ENCODE peak calls at places on chromosomes 2 and 18, in eight cellular contexts. L is cardiac fibroblast, I is IMR-90, E is fibroblast of pulmonary artery, M is astrocyte of the cerebellum, Q is B cell, Z is thoracic aorta, S is AG04450. G is an unnamed sample.

GRCh38 chr2:189149981-189150380 is 29.6 kb downstream of the COL5A2 start:
- DNase-seq in L (peak; percentile 68), I (peak; percentile 65), E (peak; percentile 57), M (peak; percentile 57), Q (no peak), Z (no peak), S (no peak), G (no peak)

GRCh38 chr2:240259201-240259923 is 118.9 kb upstream of the OTOS start:
- DNase-seq in L (peak; percentile 90), I (no peak), E (peak; percentile 67), M (no peak), Q (no peak), Z (peak; percentile 80), S (no peak), G (no peak)

GRCh38 chr18:49285627-49286026 is 174.8 kb downstream of the DYM start:
- DNase-seq in L (no peak), I (no peak), E (no peak), M (no peak), Q (no peak), Z (no peak), S (no peak), G (no peak)

GRCh38 chr2:60957643-60958042 is 59.9 kb upstream of the PEX13 start:
- DNase-seq in L (no peak), I (no peak), E (peak; percentile 13), M (no peak), Q (no peak), Z (no peak), S (no peak), G (no peak)

GRCh38 chr2:98793275-98793674 is 62.3 kb upstream of the MGAT4A start:
- DNase-seq in L (no peak), I (no peak), E (no peak), M (no peak), Q (no peak), Z (no peak), S (no peak), G (no peak)

GRCh38 chr18:5284808-5285207 is 10.7 kb downstream of the ZBTB14 start:
- DNase-seq in L (peak; percentile 27), I (peak; percentile 18), E (peak; percentile 33), M (no peak), Q (no peak), Z (no peak), S (no peak), G (no peak)

GRCh38 chr2:28544915-28545589 is 49.2 kb downstream of the PLB1 start:
- DNase-seq in L (no peak), I (peak; percentile 15), E (no peak), M (no peak), Q (no peak), Z (no peak), S (no peak), G (no peak)

GRCh38 chr2:184596819-184597411 is 1.4 kb upstream of the ZNF804A start:
- DNase-seq in L (peak; percentile 23), I (peak; percentile 81), E (peak; percentile 51), M (no peak), Q (peak; percentile 21), Z (no peak), S (peak; percentile 59), G (no peak)

GRCh38 chr2:218785103-218785502 is 3.2 kb downstream of the CYP27A1 start:
- DNase-seq in L (no peak), I (no peak), E (no peak), M (no peak), Q (no peak), Z (no peak), S (no peak), G (no peak)

GRCh38 chr18:54240629-54241107 is 16.2 kb upstream of the MBD2 start:
- DNase-seq in L (peak; percentile 38), I (no peak), E (no peak), M (no peak), Q (no peak), Z (no peak), S (no peak), G (no peak)

GRCh38 chr18:5462227-5462626 is 81.6 kb downstream of the EPB41L3 start:
- DNase-seq in L (no peak), I (no peak), E (no peak), M (no peak), Q (no peak), Z (no peak), S (no peak), G (no peak)

GRCh38 chr2:30230479-30230854 is 867 bp upstream of the LBH start:
- DNase-seq in L (peak; percentile 77), I (peak; percentile 64), E (peak; percentile 76), M (no peak), Q (peak; percentile 32), Z (no peak), S (no peak), G (no peak)

GRCh38 chr2:190636362-190636761 is 12.5 kb upstream of the NAB1 start:
- DNase-seq in L (peak; percentile 82), I (peak; percentile 75), E (peak; percentile 88), M (peak; percentile 35), Q (no peak), Z (no peak), S (no peak), G (no peak)

GRCh38 chr2:7094113-7094760 is 177.0 kb downstream of the RNF144A start:
- DNase-seq in L (peak; percentile 6), I (no peak), E (no peak), M (peak; percentile 8), Q (no peak), Z (no peak), S (no peak), G (no peak)

GRCh38 chr2:75500633-75501032 is 60.1 kb downstream of the EVA1A start:
- DNase-seq in L (no peak), I (peak; percentile 54), E (no peak), M (no peak), Q (no peak), Z (no peak), S (no peak), G (peak; percentile 52)

GRCh38 chr18:212780-213179 is 54.4 kb downstream of the USP14 start:
- DNase-seq in L (peak; percentile 5), I (no peak), E (peak; percentile 9), M (no peak), Q (no peak), Z (no peak), S (no peak), G (no peak)
- TF ChIP-seq CTCF in L (peak; percentile 26), I (peak; percentile 7), E (peak; percentile 15), M (no peak), Q (no peak), Z (no peak), S (peak; percentile 25), G (no peak)

DNA sequence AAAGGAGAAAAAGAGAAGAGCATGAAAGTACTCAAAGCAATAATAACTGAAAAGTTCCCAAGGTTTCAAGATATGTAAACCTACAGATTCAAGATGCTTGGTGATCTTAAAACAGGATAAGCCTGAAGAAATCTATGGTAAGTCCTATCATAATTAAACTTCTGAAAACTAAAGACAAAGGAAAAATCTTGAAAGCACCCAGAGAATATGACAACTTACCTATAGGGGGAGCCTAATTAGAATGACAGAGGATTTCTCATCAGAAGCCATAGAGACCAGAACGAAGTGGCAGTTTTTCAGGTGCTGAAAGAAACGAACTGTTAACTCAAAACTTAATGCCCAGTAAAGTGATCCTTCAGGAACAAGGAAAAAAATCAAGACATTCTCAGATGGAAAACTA is 59.7 kb downstream of the XDH start:
- DNase-seq in L (peak; percentile 24), I (no peak), E (peak; percentile 26), M (no peak), Q (no peak), Z (no peak), S (no peak), G (no peak)
- TF ChIP-seq CTCF in L (peak; percentile 56), I (peak; percentile 40), E (peak; percentile 61), M (peak; percentile 46), Q (no peak), Z (no peak), S (peak; percentile 52), G (peak; percentile 38)

GRCh38 chr2:165082479-165082878 is 121.4 kb downstream of the SCN3A start:
- DNase-seq in L (no peak), I (no peak), E (no peak), M (no peak), Q (no peak), Z (no peak), S (no peak), G (no peak)

GRCh38 chr2:165083326-165083725 is 120.5 kb downstream of the SCN3A start:
- DNase-seq in L (no peak), I (no peak), E (no peak), M (no peak), Q (no peak), Z (no peak), S (no peak), G (no peak)

GRCh38 chr2:165086337-165086736 is 117.5 kb downstream of the SCN3A start:
- DNase-seq in L (no peak), I (no peak), E (no peak), M (no peak), Q (no peak), Z (no peak), S (no peak), G (no peak)

GRCh38 chr2:165087933-165088901 is 115.6 kb downstream of the SCN3A start:
- DNase-seq in L (no peak), I (no peak), E (no peak), M (no peak), Q (no peak), Z (no peak), S (no peak), G (peak; percentile 6)
- TF ChIP-seq CTCF in L (no peak), I (no peak), E (no peak), M (no peak), Q (no peak), Z (no peak), S (no peak), G (no peak)

GRCh38 chr2:120590841-120591240 is 144.8 kb upstream of the GLI2 start:
- DNase-seq in L (no peak), I (no peak), E (no peak), M (no peak), Q (no peak), Z (no peak), S (no peak), G (no peak)

GRCh38 chr2:120589782-120590608 is 145.7 kb upstream of the GLI2 start:
- DNase-seq in L (peak; percentile 99), I (peak; percentile 98), E (peak; percentile 100), M (peak; percentile 94), Q (no peak), Z (no peak), S (peak; percentile 89), G (peak; percentile 87)

GRCh38 chr2:120586507-120587283 is 149.0 kb upstream of the GLI2 start:
- DNase-seq in L (no peak), I (no peak), E (no peak), M (no peak), Q (no peak), Z (no peak), S (no peak), G (no peak)

GRCh38 chr2:120587997-120588336 is 147.7 kb upstream of the GLI2 start:
- DNase-seq in L (no peak), I (no peak), E (no peak), M (no peak), Q (no peak), Z (no peak), S (no peak), G (no peak)

DNA sequence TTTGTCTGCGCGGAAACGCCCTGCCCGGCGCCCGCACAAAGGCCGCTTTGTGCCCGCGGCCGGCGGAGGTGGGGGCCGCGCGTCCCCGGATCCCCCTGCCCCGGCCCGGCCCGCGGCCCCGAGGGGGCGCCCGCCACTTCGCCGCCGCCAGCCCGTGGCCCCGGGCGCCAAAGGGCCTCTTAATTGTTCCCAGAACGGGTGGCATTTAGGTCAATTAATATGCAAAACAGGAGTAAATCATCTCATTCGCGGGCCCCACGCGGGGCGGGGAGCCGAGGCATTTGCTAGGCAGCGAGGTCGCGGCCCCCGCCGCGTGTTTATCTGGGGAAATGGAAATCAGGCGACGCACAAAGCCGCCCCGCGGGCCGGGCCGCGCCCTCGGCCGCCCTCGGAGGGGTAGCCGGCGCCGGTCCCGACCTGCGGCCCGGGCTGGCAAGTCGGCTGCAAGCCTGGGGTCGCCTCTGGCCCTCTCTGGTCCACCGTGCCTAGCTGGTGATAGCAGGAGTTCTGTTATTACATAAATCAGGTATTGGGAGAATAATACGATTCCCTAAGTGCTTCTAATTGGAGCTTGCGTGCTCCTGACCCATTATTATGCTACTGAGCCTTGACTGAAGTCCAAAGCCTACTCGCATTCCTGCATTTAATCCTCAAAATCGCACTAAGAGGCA is 148.2 kb upstream of the GLI2 start:
- DNase-seq in L (no peak), I (no peak), E (no peak), M (no peak), Q (no peak), Z (no peak), S (no peak), G (no peak)
- TF ChIP-seq CTCF in L (no peak), I (no peak), E (no peak), M (no peak), Q (no peak), Z (no peak), S (no peak), G (no peak)